ENCODE peak calls at places on chromosomes 16 and 17, in ten cellular contexts. One of them, this sample, is unnamed.

GRCh38 chr16:28162326-28162877 is 49.4 kb downstream of the XPO6 start:
- DNase-seq in mucosa of gallbladder: no peak
- DNase-seq in HEK293T: no peak
- DNase-seq in stimulated activated CD4-positive, alpha-beta T cell treated with anti-CD3 and anti-CD28 coated beads, Interleukin-15, amount 100 ng/mL, for 24 hours: no peak
- DNase-seq in H7: no peak
- DNase-seq in stimulated activated effector memory CD8-positive, alpha-beta T cell treated with anti-CD3 and anti-CD28 coated beads, Interleukin-12 subunit alpha, Interleukin-12 subunit beta, amount 100 ng/mL, for 72 hours: no peak
- DNase-seq in AML-193: no peak
- DNase-seq in activated CD4-positive, alpha-beta T cell treated with anti-CD3 and anti-CD28 coated beads, Interleukin-2, amount 10 ng/mL, durations not matched to agents 7 days and 5 days: no peak
- DNase-seq in fibroblast of the conjunctiva: no peak
- DNase-seq in iPS-NIHi11: no peak
- DNase-seq in this sample: no peak

GRCh38 chr16:28192811-28193529 is 18.8 kb downstream of the XPO6 start:
- DNase-seq in stimulated activated effector memory CD8-positive, alpha-beta T cell treated with anti-CD3 and anti-CD28 coated beads, Interleukin-12 subunit alpha, Interleukin-12 subunit beta, amount 100 ng/mL, for 72 hours: peak; percentile 57
- DNase-seq in stimulated activated CD4-positive, alpha-beta T cell treated with anti-CD3 and anti-CD28 coated beads, Interleukin-15, amount 100 ng/mL, for 24 hours: peak; percentile 80
- DNase-seq in fibroblast of the conjunctiva: no peak
- DNase-seq in mucosa of gallbladder: peak; percentile 23
- DNase-seq in AML-193: no peak
- DNase-seq in HEK293T: no peak
- DNase-seq in activated CD4-positive, alpha-beta T cell treated with anti-CD3 and anti-CD28 coated beads, Interleukin-2, amount 10 ng/mL, durations not matched to agents 7 days and 5 days: peak; percentile 82
- DNase-seq in H7: no peak
- DNase-seq in iPS-NIHi11: no peak
- DNase-seq in this sample: no peak

GRCh38 chr17:83084621-83085056 is 5.2 kb downstream of the METRNL start:
- DNase-seq in stimulated activated effector memory CD8-positive, alpha-beta T cell treated with anti-CD3 and anti-CD28 coated beads, Interleukin-12 subunit alpha, Interleukin-12 subunit beta, amount 100 ng/mL, for 72 hours: no peak
- DNase-seq in activated CD4-positive, alpha-beta T cell treated with anti-CD3 and anti-CD28 coated beads, Interleukin-2, amount 10 ng/mL, durations not matched to agents 7 days and 5 days: no peak
- DNase-seq in HEK293T: no peak
- DNase-seq in mucosa of gallbladder: no peak
- DNase-seq in fibroblast of the conjunctiva: no peak
- DNase-seq in iPS-NIHi11: no peak
- DNase-seq in stimulated activated CD4-positive, alpha-beta T cell treated with anti-CD3 and anti-CD28 coated beads, Interleukin-15, amount 100 ng/mL, for 24 hours: no peak
- DNase-seq in AML-193: no peak
- DNase-seq in H7: peak; percentile 71
- DNase-seq in this sample: no peak

GRCh38 chr17:7004398-7005253 is 7.8 kb upstream of the RNASEK start:
- DNase-seq in HEK293T: peak; percentile 67
- DNase-seq in mucosa of gallbladder: no peak
- DNase-seq in iPS-NIHi11: peak; percentile 75
- DNase-seq in AML-193: peak; percentile 56
- DNase-seq in stimulated activated CD4-positive, alpha-beta T cell treated with anti-CD3 and anti-CD28 coated beads, Interleukin-15, amount 100 ng/mL, for 24 hours: peak; percentile 34
- DNase-seq in H7: peak; percentile 79
- DNase-seq in activated CD4-positive, alpha-beta T cell treated with anti-CD3 and anti-CD28 coated beads, Interleukin-2, amount 10 ng/mL, durations not matched to agents 7 days and 5 days: peak; percentile 70
- DNase-seq in fibroblast of the conjunctiva: peak; percentile 43
- DNase-seq in stimulated activated effector memory CD8-positive, alpha-beta T cell treated with anti-CD3 and anti-CD28 coated beads, Interleukin-12 subunit alpha, Interleukin-12 subunit beta, amount 100 ng/mL, for 72 hours: peak; percentile 38
- DNase-seq in this sample: peak; percentile 81

GRCh38 chr17:63950940-63951907 is 19.1 kb upstream of the CD79B start:
- DNase-seq in AML-193: no peak
- DNase-seq in HEK293T: no peak
- DNase-seq in H7: peak; percentile 92
- DNase-seq in fibroblast of the conjunctiva: no peak
- DNase-seq in activated CD4-positive, alpha-beta T cell treated with anti-CD3 and anti-CD28 coated beads, Interleukin-2, amount 10 ng/mL, durations not matched to agents 7 days and 5 days: peak; percentile 41
- DNase-seq in mucosa of gallbladder: peak; percentile 47
- DNase-seq in stimulated activated CD4-positive, alpha-beta T cell treated with anti-CD3 and anti-CD28 coated beads, Interleukin-15, amount 100 ng/mL, for 24 hours: peak; percentile 48
- DNase-seq in iPS-NIHi11: peak; percentile 81
- DNase-seq in stimulated activated effector memory CD8-positive, alpha-beta T cell treated with anti-CD3 and anti-CD28 coated beads, Interleukin-12 subunit alpha, Interleukin-12 subunit beta, amount 100 ng/mL, for 72 hours: no peak
- DNase-seq in this sample: peak; percentile 15

GRCh38 chr16:22092143-22092933 is at the start of gene VWA3A:
- DNase-seq in HEK293T: peak; percentile 50
- DNase-seq in H7: peak; percentile 27
- DNase-seq in fibroblast of the conjunctiva: peak; percentile 9
- DNase-seq in stimulated activated CD4-positive, alpha-beta T cell treated with anti-CD3 and anti-CD28 coated beads, Interleukin-15, amount 100 ng/mL, for 24 hours: no peak
- DNase-seq in AML-193: no peak
- DNase-seq in iPS-NIHi11: peak; percentile 75
- DNase-seq in stimulated activated effector memory CD8-positive, alpha-beta T cell treated with anti-CD3 and anti-CD28 coated beads, Interleukin-12 subunit alpha, Interleukin-12 subunit beta, amount 100 ng/mL, for 72 hours: no peak
- DNase-seq in activated CD4-positive, alpha-beta T cell treated with anti-CD3 and anti-CD28 coated beads, Interleukin-2, amount 10 ng/mL, durations not matched to agents 7 days and 5 days: no peak
- DNase-seq in mucosa of gallbladder: no peak
- DNase-seq in this sample: peak; percentile 42

GRCh38 chr17:65749479-65749878 is 188.0 kb upstream of the AXIN2 start:
- DNase-seq in activated CD4-positive, alpha-beta T cell treated with anti-CD3 and anti-CD28 coated beads, Interleukin-2, amount 10 ng/mL, durations not matched to agents 7 days and 5 days: no peak
- DNase-seq in H7: no peak
- DNase-seq in fibroblast of the conjunctiva: no peak
- DNase-seq in HEK293T: no peak
- DNase-seq in mucosa of gallbladder: no peak
- DNase-seq in stimulated activated CD4-positive, alpha-beta T cell treated with anti-CD3 and anti-CD28 coated beads, Interleukin-15, amount 100 ng/mL, for 24 hours: peak; percentile 28
- DNase-seq in iPS-NIHi11: no peak
- DNase-seq in stimulated activated effector memory CD8-positive, alpha-beta T cell treated with anti-CD3 and anti-CD28 coated beads, Interleukin-12 subunit alpha, Interleukin-12 subunit beta, amount 100 ng/mL, for 72 hours: no peak
- DNase-seq in AML-193: no peak
- DNase-seq in this sample: no peak

GRCh38 chr16:67304006-67304405 is 22.5 kb downstream of the KCTD19 start:
- DNase-seq in stimulated activated effector memory CD8-positive, alpha-beta T cell treated with anti-CD3 and anti-CD28 coated beads, Interleukin-12 subunit alpha, Interleukin-12 subunit beta, amount 100 ng/mL, for 72 hours: no peak
- DNase-seq in stimulated activated CD4-positive, alpha-beta T cell treated with anti-CD3 and anti-CD28 coated beads, Interleukin-15, amount 100 ng/mL, for 24 hours: no peak
- DNase-seq in iPS-NIHi11: no peak
- DNase-seq in H7: no peak
- DNase-seq in activated CD4-positive, alpha-beta T cell treated with anti-CD3 and anti-CD28 coated beads, Interleukin-2, amount 10 ng/mL, durations not matched to agents 7 days and 5 days: no peak
- DNase-seq in fibroblast of the conjunctiva: no peak
- DNase-seq in HEK293T: no peak
- DNase-seq in AML-193: no peak
- DNase-seq in mucosa of gallbladder: no peak
- DNase-seq in this sample: no peak

GRCh38 chr17:28327709-28328108 is 7.6 kb downstream of the IFT20 start:
- DNase-seq in stimulated activated CD4-positive, alpha-beta T cell treated with anti-CD3 and anti-CD28 coated beads, Interleukin-15, amount 100 ng/mL, for 24 hours: no peak
- DNase-seq in mucosa of gallbladder: no peak
- DNase-seq in iPS-NIHi11: no peak
- DNase-seq in HEK293T: no peak
- DNase-seq in H7: no peak
- DNase-seq in stimulated activated effector memory CD8-positive, alpha-beta T cell treated with anti-CD3 and anti-CD28 coated beads, Interleukin-12 subunit alpha, Interleukin-12 subunit beta, amount 100 ng/mL, for 72 hours: no peak
- DNase-seq in fibroblast of the conjunctiva: peak; percentile 14
- DNase-seq in AML-193: no peak
- DNase-seq in activated CD4-positive, alpha-beta T cell treated with anti-CD3 and anti-CD28 coated beads, Interleukin-2, amount 10 ng/mL, durations not matched to agents 7 days and 5 days: no peak
- DNase-seq in this sample: no peak

GRCh38 chr16:50747206-50747956 is 5.5 kb downstream of the CYLD start:
- DNase-seq in H7: peak; percentile 16
- DNase-seq in activated CD4-positive, alpha-beta T cell treated with anti-CD3 and anti-CD28 coated beads, Interleukin-2, amount 10 ng/mL, durations not matched to agents 7 days and 5 days: peak; percentile 67
- DNase-seq in mucosa of gallbladder: no peak
- DNase-seq in stimulated activated effector memory CD8-positive, alpha-beta T cell treated with anti-CD3 and anti-CD28 coated beads, Interleukin-12 subunit alpha, Interleukin-12 subunit beta, amount 100 ng/mL, for 72 hours: no peak
- DNase-seq in iPS-NIHi11: no peak
- DNase-seq in AML-193: peak; percentile 83
- DNase-seq in fibroblast of the conjunctiva: no peak
- DNase-seq in stimulated activated CD4-positive, alpha-beta T cell treated with anti-CD3 and anti-CD28 coated beads, Interleukin-15, amount 100 ng/mL, for 24 hours: no peak
- DNase-seq in HEK293T: no peak
- DNase-seq in this sample: peak; percentile 52

GRCh38 chr17:58402679-58403078 is 14.7 kb downstream of the RNF43 start:
- DNase-seq in stimulated activated effector memory CD8-positive, alpha-beta T cell treated with anti-CD3 and anti-CD28 coated beads, Interleukin-12 subunit alpha, Interleukin-12 subunit beta, amount 100 ng/mL, for 72 hours: no peak
- DNase-seq in activated CD4-positive, alpha-beta T cell treated with anti-CD3 and anti-CD28 coated beads, Interleukin-2, amount 10 ng/mL, durations not matched to agents 7 days and 5 days: no peak
- DNase-seq in HEK293T: no peak
- DNase-seq in H7: peak; percentile 30
- DNase-seq in mucosa of gallbladder: no peak
- DNase-seq in iPS-NIHi11: peak; percentile 60
- DNase-seq in stimulated activated CD4-positive, alpha-beta T cell treated with anti-CD3 and anti-CD28 coated beads, Interleukin-15, amount 100 ng/mL, for 24 hours: no peak
- DNase-seq in fibroblast of the conjunctiva: no peak
- DNase-seq in AML-193: no peak
- DNase-seq in this sample: no peak

GRCh38 chr16:56506941-56507340 is 12.9 kb downstream of the BBS2 start:
- DNase-seq in fibroblast of the conjunctiva: peak; percentile 34
- DNase-seq in activated CD4-positive, alpha-beta T cell treated with anti-CD3 and anti-CD28 coated beads, Interleukin-2, amount 10 ng/mL, durations not matched to agents 7 days and 5 days: no peak
- DNase-seq in stimulated activated CD4-positive, alpha-beta T cell treated with anti-CD3 and anti-CD28 coated beads, Interleukin-15, amount 100 ng/mL, for 24 hours: no peak
- DNase-seq in stimulated activated effector memory CD8-positive, alpha-beta T cell treated with anti-CD3 and anti-CD28 coated beads, Interleukin-12 subunit alpha, Interleukin-12 subunit beta, amount 100 ng/mL, for 72 hours: no peak
- DNase-seq in HEK293T: no peak
- DNase-seq in AML-193: no peak
- DNase-seq in mucosa of gallbladder: no peak
- DNase-seq in iPS-NIHi11: no peak
- DNase-seq in H7: no peak
- DNase-seq in this sample: peak; percentile 87

GRCh38 chr16:20099375-20099774 is 25.7 kb upstream of the GPR139 start:
- DNase-seq in AML-193: no peak
- DNase-seq in H7: no peak
- DNase-seq in stimulated activated CD4-positive, alpha-beta T cell treated with anti-CD3 and anti-CD28 coated beads, Interleukin-15, amount 100 ng/mL, for 24 hours: no peak
- DNase-seq in HEK293T: no peak
- DNase-seq in iPS-NIHi11: no peak
- DNase-seq in mucosa of gallbladder: no peak
- DNase-seq in stimulated activated effector memory CD8-positive, alpha-beta T cell treated with anti-CD3 and anti-CD28 coated beads, Interleukin-12 subunit alpha, Interleukin-12 subunit beta, amount 100 ng/mL, for 72 hours: no peak
- DNase-seq in activated CD4-positive, alpha-beta T cell treated with anti-CD3 and anti-CD28 coated beads, Interleukin-2, amount 10 ng/mL, durations not matched to agents 7 days and 5 days: no peak
- DNase-seq in fibroblast of the conjunctiva: no peak
- DNase-seq in this sample: no peak

GRCh38 chr16:1876468-1876867 is 4.5 kb upstream of the MEIOB start:
- DNase-seq in stimulated activated effector memory CD8-positive, alpha-beta T cell treated with anti-CD3 and anti-CD28 coated beads, Interleukin-12 subunit alpha, Interleukin-12 subunit beta, amount 100 ng/mL, for 72 hours: no peak
- DNase-seq in activated CD4-positive, alpha-beta T cell treated with anti-CD3 and anti-CD28 coated beads, Interleukin-2, amount 10 ng/mL, durations not matched to agents 7 days and 5 days: no peak
- DNase-seq in mucosa of gallbladder: no peak
- DNase-seq in stimulated activated CD4-positive, alpha-beta T cell treated with anti-CD3 and anti-CD28 coated beads, Interleukin-15, amount 100 ng/mL, for 24 hours: no peak
- DNase-seq in AML-193: no peak
- DNase-seq in HEK293T: no peak
- DNase-seq in iPS-NIHi11: no peak
- DNase-seq in fibroblast of the conjunctiva: no peak
- DNase-seq in H7: no peak
- DNase-seq in this sample: no peak

GRCh38 chr17:11909348-11909747 is 87.9 kb downstream of the ZNF18 start:
- DNase-seq in H7: peak; percentile 64
- DNase-seq in HEK293T: no peak
- DNase-seq in mucosa of gallbladder: no peak
- DNase-seq in activated CD4-positive, alpha-beta T cell treated with anti-CD3 and anti-CD28 coated beads, Interleukin-2, amount 10 ng/mL, durations not matched to agents 7 days and 5 days: no peak
- DNase-seq in AML-193: no peak
- DNase-seq in fibroblast of the conjunctiva: no peak
- DNase-seq in iPS-NIHi11: peak; percentile 53
- DNase-seq in stimulated activated CD4-positive, alpha-beta T cell treated with anti-CD3 and anti-CD28 coated beads, Interleukin-15, amount 100 ng/mL, for 24 hours: no peak
- DNase-seq in stimulated activated effector memory CD8-positive, alpha-beta T cell treated with anti-CD3 and anti-CD28 coated beads, Interleukin-12 subunit alpha, Interleukin-12 subunit beta, amount 100 ng/mL, for 72 hours: no peak
- DNase-seq in this sample: peak; percentile 24

GRCh38 chr17:19384723-19385391 is 2.1 kb downstream of the MFAP4 start:
- DNase-seq in AML-193: no peak
- DNase-seq in activated CD4-positive, alpha-beta T cell treated with anti-CD3 and anti-CD28 coated beads, Interleukin-2, amount 10 ng/mL, durations not matched to agents 7 days and 5 days: no peak
- DNase-seq in H7: peak; percentile 63
- DNase-seq in fibroblast of the conjunctiva: peak; percentile 98
- DNase-seq in HEK293T: no peak
- DNase-seq in stimulated activated CD4-positive, alpha-beta T cell treated with anti-CD3 and anti-CD28 coated beads, Interleukin-15, amount 100 ng/mL, for 24 hours: no peak
- DNase-seq in stimulated activated effector memory CD8-positive, alpha-beta T cell treated with anti-CD3 and anti-CD28 coated beads, Interleukin-12 subunit alpha, Interleukin-12 subunit beta, amount 100 ng/mL, for 72 hours: no peak
- DNase-seq in mucosa of gallbladder: peak; percentile 81
- DNase-seq in iPS-NIHi11: no peak
- DNase-seq in this sample: no peak

GRCh38 chr17:74686761-74687160 is 26.0 kb downstream of the CD300LF start:
- DNase-seq in stimulated activated CD4-positive, alpha-beta T cell treated with anti-CD3 and anti-CD28 coated beads, Interleukin-15, amount 100 ng/mL, for 24 hours: no peak
- DNase-seq in activated CD4-positive, alpha-beta T cell treated with anti-CD3 and anti-CD28 coated beads, Interleukin-2, amount 10 ng/mL, durations not matched to agents 7 days and 5 days: no peak
- DNase-seq in AML-193: peak; percentile 98
- DNase-seq in H7: no peak
- DNase-seq in HEK293T: no peak
- DNase-seq in iPS-NIHi11: no peak
- DNase-seq in fibroblast of the conjunctiva: no peak
- DNase-seq in mucosa of gallbladder: no peak
- DNase-seq in stimulated activated effector memory CD8-positive, alpha-beta T cell treated with anti-CD3 and anti-CD28 coated beads, Interleukin-12 subunit alpha, Interleukin-12 subunit beta, amount 100 ng/mL, for 72 hours: no peak
- DNase-seq in this sample: no peak

GRCh38 chr17:81222906-81223757 is at the start of gene CEP131:
- DNase-seq in HEK293T: peak; percentile 100
- DNase-seq in activated CD4-positive, alpha-beta T cell treated with anti-CD3 and anti-CD28 coated beads, Interleukin-2, amount 10 ng/mL, durations not matched to agents 7 days and 5 days: peak; percentile 99
- DNase-seq in mucosa of gallbladder: peak; percentile 99
- DNase-seq in stimulated activated CD4-positive, alpha-beta T cell treated with anti-CD3 and anti-CD28 coated beads, Interleukin-15, amount 100 ng/mL, for 24 hours: peak; percentile 99
- DNase-seq in stimulated activated effector memory CD8-positive, alpha-beta T cell treated with anti-CD3 and anti-CD28 coated beads, Interleukin-12 subunit alpha, Interleukin-12 subunit beta, amount 100 ng/mL, for 72 hours: peak; percentile 100
- DNase-seq in iPS-NIHi11: peak; percentile 100
- DNase-seq in H7: peak; percentile 100
- DNase-seq in fibroblast of the conjunctiva: peak; percentile 96
- DNase-seq in AML-193: peak; percentile 99
- DNase-seq in this sample: peak; percentile 99

GRCh38 chr16:7378024-7378695 is 45.5 kb downstream of the RBFOX1 start:
- DNase-seq in H7: no peak
- DNase-seq in AML-193: no peak
- DNase-seq in stimulated activated effector memory CD8-positive, alpha-beta T cell treated with anti-CD3 and anti-CD28 coated beads, Interleukin-12 subunit alpha, Interleukin-12 subunit beta, amount 100 ng/mL, for 72 hours: no peak
- DNase-seq in mucosa of gallbladder: no peak
- DNase-seq in iPS-NIHi11: no peak
- DNase-seq in fibroblast of the conjunctiva: no peak
- DNase-seq in HEK293T: no peak
- DNase-seq in activated CD4-positive, alpha-beta T cell treated with anti-CD3 and anti-CD28 coated beads, Interleukin-2, amount 10 ng/mL, durations not matched to agents 7 days and 5 days: no peak
- DNase-seq in stimulated activated CD4-positive, alpha-beta T cell treated with anti-CD3 and anti-CD28 coated beads, Interleukin-15, amount 100 ng/mL, for 24 hours: no peak
- DNase-seq in this sample: no peak

GRCh38 chr16:1542166-1542500 is 8.7 kb downstream of the TMEM204 start:
- DNase-seq in H7: no peak
- DNase-seq in stimulated activated CD4-positive, alpha-beta T cell treated with anti-CD3 and anti-CD28 coated beads, Interleukin-15, amount 100 ng/mL, for 24 hours: no peak
- DNase-seq in HEK293T: no peak
- DNase-seq in fibroblast of the conjunctiva: no peak
- DNase-seq in mucosa of gallbladder: no peak
- DNase-seq in iPS-NIHi11: no peak
- DNase-seq in stimulated activated effector memory CD8-positive, alpha-beta T cell treated with anti-CD3 and anti-CD28 coated beads, Interleukin-12 subunit alpha, Interleukin-12 subunit beta, amount 100 ng/mL, for 72 hours: no peak
- DNase-seq in AML-193: no peak
- DNase-seq in activated CD4-positive, alpha-beta T cell treated with anti-CD3 and anti-CD28 coated beads, Interleukin-2, amount 10 ng/mL, durations not matched to agents 7 days and 5 days: no peak
- DNase-seq in this sample: no peak

GRCh38 chr17:17723354-17724261 is 42.4 kb downstream of the RAI1 start:
- DNase-seq in H7: peak; percentile 90
- DNase-seq in stimulated activated effector memory CD8-positive, alpha-beta T cell treated with anti-CD3 and anti-CD28 coated beads, Interleukin-12 subunit alpha, Interleukin-12 subunit beta, amount 100 ng/mL, for 72 hours: peak; percentile 11
- DNase-seq in stimulated activated CD4-positive, alpha-beta T cell treated with anti-CD3 and anti-CD28 coated beads, Interleukin-15, amount 100 ng/mL, for 24 hours: peak; percentile 47
- DNase-seq in mucosa of gallbladder: no peak
- DNase-seq in iPS-NIHi11: peak; percentile 70
- DNase-seq in HEK293T: peak; percentile 70
- DNase-seq in activated CD4-positive, alpha-beta T cell treated with anti-CD3 and anti-CD28 coated beads, Interleukin-2, amount 10 ng/mL, durations not matched to agents 7 days and 5 days: peak; percentile 20
- DNase-seq in fibroblast of the conjunctiva: peak; percentile 35
- DNase-seq in AML-193: no peak
- DNase-seq in this sample: peak; percentile 70

GRCh38 chr17:64074704-64075484 is 54.5 kb upstream of the ICAM2 start:
- DNase-seq in H7: no peak
- DNase-seq in stimulated activated effector memory CD8-positive, alpha-beta T cell treated with anti-CD3 and anti-CD28 coated beads, Interleukin-12 subunit alpha, Interleukin-12 subunit beta, amount 100 ng/mL, for 72 hours: no peak
- DNase-seq in mucosa of gallbladder: peak; percentile 67
- DNase-seq in fibroblast of the conjunctiva: no peak
- DNase-seq in stimulated activated CD4-positive, alpha-beta T cell treated with anti-CD3 and anti-CD28 coated beads, Interleukin-15, amount 100 ng/mL, for 24 hours: no peak
- DNase-seq in HEK293T: no peak
- DNase-seq in AML-193: peak; percentile 92
- DNase-seq in activated CD4-positive, alpha-beta T cell treated with anti-CD3 and anti-CD28 coated beads, Interleukin-2, amount 10 ng/mL, durations not matched to agents 7 days and 5 days: no peak
- DNase-seq in iPS-NIHi11: no peak
- DNase-seq in this sample: peak; percentile 18

GRCh38 chr17:41211845-41212466 is 14.5 kb upstream of the KRTAP9-2 start:
- DNase-seq in H7: no peak
- DNase-seq in iPS-NIHi11: no peak
- DNase-seq in mucosa of gallbladder: no peak
- DNase-seq in stimulated activated CD4-positive, alpha-beta T cell treated with anti-CD3 and anti-CD28 coated beads, Interleukin-15, amount 100 ng/mL, for 24 hours: no peak
- DNase-seq in HEK293T: no peak
- DNase-seq in activated CD4-positive, alpha-beta T cell treated with anti-CD3 and anti-CD28 coated beads, Interleukin-2, amount 10 ng/mL, durations not matched to agents 7 days and 5 days: no peak
- DNase-seq in fibroblast of the conjunctiva: no peak
- DNase-seq in AML-193: no peak
- DNase-seq in stimulated activated effector memory CD8-positive, alpha-beta T cell treated with anti-CD3 and anti-CD28 coated beads, Interleukin-12 subunit alpha, Interleukin-12 subunit beta, amount 100 ng/mL, for 72 hours: no peak
- DNase-seq in this sample: no peak

GRCh38 chr16:47492428-47493357 is 31.6 kb downstream of the PHKB start:
- DNase-seq in mucosa of gallbladder: peak; percentile 67
- DNase-seq in stimulated activated effector memory CD8-positive, alpha-beta T cell treated with anti-CD3 and anti-CD28 coated beads, Interleukin-12 subunit alpha, Interleukin-12 subunit beta, amount 100 ng/mL, for 72 hours: no peak
- DNase-seq in HEK293T: peak; percentile 74
- DNase-seq in stimulated activated CD4-positive, alpha-beta T cell treated with anti-CD3 and anti-CD28 coated beads, Interleukin-15, amount 100 ng/mL, for 24 hours: peak; percentile 38
- DNase-seq in activated CD4-positive, alpha-beta T cell treated with anti-CD3 and anti-CD28 coated beads, Interleukin-2, amount 10 ng/mL, durations not matched to agents 7 days and 5 days: no peak
- DNase-seq in AML-193: peak; percentile 46
- DNase-seq in H7: peak; percentile 17
- DNase-seq in iPS-NIHi11: no peak
- DNase-seq in fibroblast of the conjunctiva: peak; percentile 20
- DNase-seq in this sample: peak; percentile 69

GRCh38 chr16:11465675-11466074 is 120.4 kb downstream of the RMI2 start:
- DNase-seq in fibroblast of the conjunctiva: no peak
- DNase-seq in H7: no peak
- DNase-seq in HEK293T: no peak
- DNase-seq in activated CD4-positive, alpha-beta T cell treated with anti-CD3 and anti-CD28 coated beads, Interleukin-2, amount 10 ng/mL, durations not matched to agents 7 days and 5 days: no peak
- DNase-seq in AML-193: no peak
- DNase-seq in iPS-NIHi11: no peak
- DNase-seq in stimulated activated CD4-positive, alpha-beta T cell treated with anti-CD3 and anti-CD28 coated beads, Interleukin-15, amount 100 ng/mL, for 24 hours: no peak
- DNase-seq in stimulated activated effector memory CD8-positive, alpha-beta T cell treated with anti-CD3 and anti-CD28 coated beads, Interleukin-12 subunit alpha, Interleukin-12 subunit beta, amount 100 ng/mL, for 72 hours: no peak
- DNase-seq in mucosa of gallbladder: no peak
- DNase-seq in this sample: no peak

GRCh38 chr16:22356930-22357634 is 17.3 kb downstream of the CDR2 start:
- DNase-seq in mucosa of gallbladder: no peak
- DNase-seq in fibroblast of the conjunctiva: no peak
- DNase-seq in HEK293T: no peak
- DNase-seq in AML-193: no peak
- DNase-seq in H7: no peak
- DNase-seq in stimulated activated effector memory CD8-positive, alpha-beta T cell treated with anti-CD3 and anti-CD28 coated beads, Interleukin-12 subunit alpha, Interleukin-12 subunit beta, amount 100 ng/mL, for 72 hours: no peak
- DNase-seq in activated CD4-positive, alpha-beta T cell treated with anti-CD3 and anti-CD28 coated beads, Interleukin-2, amount 10 ng/mL, durations not matched to agents 7 days and 5 days: peak; percentile 20
- DNase-seq in stimulated activated CD4-positive, alpha-beta T cell treated with anti-CD3 and anti-CD28 coated beads, Interleukin-15, amount 100 ng/mL, for 24 hours: no peak
- DNase-seq in iPS-NIHi11: no peak
- DNase-seq in this sample: no peak

GRCh38 chr17:73835605-73836004 is 191.4 kb upstream of the SDK2 start:
- DNase-seq in HEK293T: no peak
- DNase-seq in stimulated activated effector memory CD8-positive, alpha-beta T cell treated with anti-CD3 and anti-CD28 coated beads, Interleukin-12 subunit alpha, Interleukin-12 subunit beta, amount 100 ng/mL, for 72 hours: no peak
- DNase-seq in stimulated activated CD4-positive, alpha-beta T cell treated with anti-CD3 and anti-CD28 coated beads, Interleukin-15, amount 100 ng/mL, for 24 hours: no peak
- DNase-seq in fibroblast of the conjunctiva: no peak
- DNase-seq in AML-193: no peak
- DNase-seq in iPS-NIHi11: no peak
- DNase-seq in H7: no peak
- DNase-seq in activated CD4-positive, alpha-beta T cell treated with anti-CD3 and anti-CD28 coated beads, Interleukin-2, amount 10 ng/mL, durations not matched to agents 7 days and 5 days: no peak
- DNase-seq in mucosa of gallbladder: no peak
- DNase-seq in this sample: no peak

GRCh38 chr16:75116081-75116910 is at the start of gene LDHD:
- DNase-seq in H7: peak; percentile 82
- DNase-seq in stimulated activated CD4-positive, alpha-beta T cell treated with anti-CD3 and anti-CD28 coated beads, Interleukin-15, amount 100 ng/mL, for 24 hours: no peak
- DNase-seq in AML-193: peak; percentile 51
- DNase-seq in fibroblast of the conjunctiva: peak; percentile 32
- DNase-seq in iPS-NIHi11: peak; percentile 88
- DNase-seq in HEK293T: peak; percentile 60
- DNase-seq in stimulated activated effector memory CD8-positive, alpha-beta T cell treated with anti-CD3 and anti-CD28 coated beads, Interleukin-12 subunit alpha, Interleukin-12 subunit beta, amount 100 ng/mL, for 72 hours: no peak
- DNase-seq in activated CD4-positive, alpha-beta T cell treated with anti-CD3 and anti-CD28 coated beads, Interleukin-2, amount 10 ng/mL, durations not matched to agents 7 days and 5 days: no peak
- DNase-seq in mucosa of gallbladder: peak; percentile 69
- DNase-seq in this sample: peak; percentile 72

This sample was measured in dermis blood vessel endothelial cell.